ENCODE peak calls at places on chromosomes 13 and 19, in seven cellular contexts. W, L, G, O, M, P and I are unnamed samples.

GRCh38 chr19:55406869-55407624 is 541 bp downstream of the UBE2S start:
- DNase-seq in W (no peak), L (peak; percentile 38), G (no peak), O (peak; percentile 43), M (no peak), P (no peak), I (peak; percentile 46)

GRCh38 chr13:45063261-45063870 is 56.9 kb upstream of the GTF2F2 start:
- DNase-seq in W (no peak), L (no peak), G (no peak), O (no peak), M (no peak), P (peak; percentile 88), I (no peak)

GRCh38 chr13:25932353-25932752 is 119.5 kb downstream of the SHISA2 start:
- DNase-seq in W (no peak), L (no peak), G (no peak), O (no peak), M (no peak), P (no peak), I (no peak)

GRCh38 chr19:10045371-10045770 is 32.1 kb downstream of the RDH8 start:
- DNase-seq in W (no peak), L (no peak), G (no peak), O (no peak), M (no peak), P (no peak), I (no peak)

GRCh38 chr19:33419763-33420080 is 46.2 kb downstream of the CEBPG start:
- DNase-seq in W (no peak), L (no peak), G (no peak), O (no peak), M (no peak), P (no peak), I (peak; percentile 46)

GRCh38 chr19:31392514-31392913 is 43.3 kb upstream of the TSHZ3 start:
- DNase-seq in W (no peak), L (no peak), G (no peak), O (no peak), M (no peak), P (no peak), I (no peak)

GRCh38 chr13:27770809-27771208 is 21.5 kb upstream of the GSX1 start:
- DNase-seq in W (no peak), L (no peak), G (peak; percentile 52), O (no peak), M (no peak), P (no peak), I (no peak)

GRCh38 chr13:30376426-30377311 is 45.6 kb upstream of the UBE2L5 start:
- DNase-seq in W (no peak), L (no peak), G (no peak), O (peak; percentile 82), M (no peak), P (no peak), I (no peak)

GRCh38 chr13:35984776-35985453 is 146.3 kb downstream of the DCLK1 start:
- DNase-seq in W (no peak), L (no peak), G (no peak), O (no peak), M (no peak), P (no peak), I (no peak)

GRCh38 chr13:35855531-35856019 is 275.6 kb downstream of the DCLK1 start:
- DNase-seq in W (no peak), L (no peak), G (peak; percentile 48), O (no peak), M (no peak), P (peak; percentile 58), I (no peak)

DNA sequence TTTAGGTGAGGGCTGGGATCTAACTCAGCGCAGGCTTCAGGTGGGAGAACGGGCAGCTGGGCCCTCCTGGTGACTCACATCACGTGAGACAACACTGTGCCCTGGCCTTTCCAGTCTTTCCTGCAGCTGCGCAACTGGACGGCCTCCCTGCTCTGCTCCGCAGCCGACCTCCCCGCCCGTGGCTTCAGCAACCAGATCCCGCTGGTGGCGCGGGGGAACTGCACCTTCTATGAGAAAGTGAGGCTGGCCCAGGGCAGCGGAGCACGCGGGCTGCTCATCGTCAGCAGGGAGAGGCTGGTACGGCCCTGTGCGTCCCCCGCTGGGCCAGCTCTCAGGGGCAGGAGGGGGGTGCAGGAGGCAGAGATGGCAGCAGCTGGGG is 8.8 kb downstream of the SPPL2B start:
- DNase-seq in W (no peak), L (peak; percentile 73), G (no peak), O (no peak), M (no peak), P (peak; percentile 47), I (no peak)
- H3K36me3 ChIP-seq in W (peaks cover 22% of the 10 kb centered on the region), L (no peaks in the 10 kb centered on the region), G (peaks cover 1% of the 10 kb centered on the region), O (peaks cover 4% of the 10 kb centered on the region), M (peaks cover 45% of the 10 kb centered on the region), P (no peaks in the 10 kb centered on the region), I (no peaks in the 10 kb centered on the region)

GRCh38 chr13:111166882-111167281 is 51.8 kb downstream of the ARHGEF7 start:
- DNase-seq in W (no peak), L (no peak), G (no peak), O (peak; percentile 48), M (no peak), P (no peak), I (no peak)
- H3K4me1 ChIP-seq in W (peaks cover 50% of the 10 kb centered on the region), L (peaks cover 70% of the 10 kb centered on the region), G (no peaks in the 10 kb centered on the region), O (peaks cover 28% of the 10 kb centered on the region), M (no peaks in the 10 kb centered on the region), P (no peaks in the 10 kb centered on the region), I (peaks cover 15% of the 10 kb centered on the region)

GRCh38 chr13:40315416-40316064 is 350.9 kb downstream of the FOXO1 start:
- DNase-seq in W (no peak), L (no peak), G (no peak), O (peak; percentile 68), M (no peak), P (no peak), I (peak; percentile 31)
- TF ChIP-seq CTCF in W (no peak), L (no peak), G (no peak), O (no peak), M (no peak), P (no peak), I (no peak)

GRCh38 chr19:18999896-19000620 is 33.3 kb downstream of the SUGP2 start:
- DNase-seq in W (no peak), L (no peak), G (no peak), O (no peak), M (no peak), P (no peak), I (no peak)

GRCh38 chr19:18996796-18997394 is 36.4 kb downstream of the SUGP2 start:
- DNase-seq in W (no peak), L (no peak), G (no peak), O (no peak), M (no peak), P (no peak), I (no peak)

GRCh38 chr19:18996351-18996750 is 37.0 kb downstream of the SUGP2 start:
- DNase-seq in W (no peak), L (no peak), G (no peak), O (no peak), M (no peak), P (no peak), I (no peak)

GRCh38 chr19:18999016-18999758 is 34.1 kb downstream of the SUGP2 start:
- DNase-seq in W (no peak), L (no peak), G (no peak), O (no peak), M (no peak), P (peak; percentile 39), I (no peak)

GRCh38 chr19:18998276-18998675 is 35.0 kb downstream of the SUGP2 start:
- DNase-seq in W (no peak), L (no peak), G (no peak), O (no peak), M (no peak), P (no peak), I (no peak)
- H3K36me3 ChIP-seq in W (peaks cover 84% of the 10 kb centered on the region), L (peaks cover 4% of the 10 kb centered on the region), G (peaks cover 38% of the 10 kb centered on the region), O (peaks cover 19% of the 10 kb centered on the region), M (peaks cover 97% of the 10 kb centered on the region), P (peaks cover 40% of the 10 kb centered on the region), I (peaks cover 20% of the 10 kb centered on the region)